ENCODE peak calls at places on chromosome 17, in five cellular contexts. One of them, this sample, is unnamed.
A peak's percentile ranks its signal among the peaks of the same experiment; 100 is the strongest.

GRCh38 chr17:75512946-75513666 is 2.2 kb downstream of the CASKIN2 start:
- DNase-seq in Peyer's patch: no peak
- DNase-seq in Panc1: no peak
- DNase-seq in heart right ventricle: no peak
- DNase-seq in brain microvascular endothelial cell: peak; percentile 11
- DNase-seq in this sample: no peak

GRCh38 chr17:74010903-74011302 is 192.6 kb upstream of the RPL38 start:
- DNase-seq in Peyer's patch: no peak
- DNase-seq in Panc1: no peak
- DNase-seq in heart right ventricle: no peak
- DNase-seq in brain microvascular endothelial cell: no peak
- DNase-seq in this sample: no peak

GRCh38 chr17:59825533-59826316 is 67.0 kb downstream of the TUBD1 start:
- DNase-seq in Peyer's patch: peak; percentile 47
- DNase-seq in Panc1: no peak
- DNase-seq in heart right ventricle: no peak
- DNase-seq in brain microvascular endothelial cell: peak; percentile 80
- DNase-seq in this sample: no peak

GRCh38 chr17:78365561-78366108 is 5.8 kb upstream of the SOCS3 start:
- DNase-seq in Peyer's patch: no peak
- DNase-seq in Panc1: no peak
- DNase-seq in heart right ventricle: no peak
- DNase-seq in brain microvascular endothelial cell: no peak
- DNase-seq in this sample: no peak

GRCh38 chr17:31581491-31581890 is 190.0 kb downstream of the RAB11FIP4 start:
- DNase-seq in Peyer's patch: no peak
- DNase-seq in Panc1: no peak
- DNase-seq in heart right ventricle: peak; percentile 39
- DNase-seq in brain microvascular endothelial cell: peak; percentile 31
- DNase-seq in this sample: no peak

GRCh38 chr17:79438045-79438444 is 172.8 kb downstream of the RBFOX3 start:
- DNase-seq in Peyer's patch: no peak
- DNase-seq in Panc1: no peak
- DNase-seq in heart right ventricle: no peak
- DNase-seq in brain microvascular endothelial cell: no peak
- DNase-seq in this sample: no peak

GRCh38 chr17:82603981-82604448 is 44.2 kb downstream of the WDR45B start:
- DNase-seq in Peyer's patch: peak; percentile 87
- DNase-seq in Panc1: no peak
- DNase-seq in heart right ventricle: no peak
- DNase-seq in brain microvascular endothelial cell: peak; percentile 80
- DNase-seq in this sample: no peak

GRCh38 chr17:49051269-49051668 is 54.1 kb downstream of the IGF2BP1 start:
- DNase-seq in Peyer's patch: no peak
- DNase-seq in Panc1: no peak
- DNase-seq in heart right ventricle: no peak
- DNase-seq in brain microvascular endothelial cell: no peak
- DNase-seq in this sample: no peak

GRCh38 chr17:55295411-55296170 is 30.8 kb downstream of the HLF start:
- DNase-seq in Peyer's patch: peak; percentile 73
- DNase-seq in Panc1: peak; percentile 45
- DNase-seq in heart right ventricle: no peak
- DNase-seq in brain microvascular endothelial cell: peak; percentile 52
- DNase-seq in this sample: no peak

GRCh38 chr17:50310455-50311111 is 35.3 kb upstream of the XYLT2 start:
- DNase-seq in Peyer's patch: no peak
- DNase-seq in Panc1: no peak
- DNase-seq in heart right ventricle: no peak
- DNase-seq in brain microvascular endothelial cell: no peak
- DNase-seq in this sample: no peak

GRCh38 chr17:41415833-41416335 is 8.5 kb downstream of the KRT37 start:
- DNase-seq in Peyer's patch: no peak
- DNase-seq in Panc1: no peak
- DNase-seq in heart right ventricle: no peak
- DNase-seq in brain microvascular endothelial cell: peak; percentile 23
- DNase-seq in this sample: no peak

GRCh38 chr17:76002100-76002499 is 1.4 kb downstream of the CDK3 start:
- DNase-seq in Peyer's patch: no peak
- DNase-seq in Panc1: no peak
- DNase-seq in heart right ventricle: no peak
- DNase-seq in brain microvascular endothelial cell: no peak
- DNase-seq in this sample: no peak

GRCh38 chr17:74957935-74958549 is 14.5 kb downstream of the HID1 start:
- DNase-seq in Peyer's patch: peak; percentile 90
- DNase-seq in Panc1: no peak
- DNase-seq in heart right ventricle: peak; percentile 82
- DNase-seq in brain microvascular endothelial cell: peak; percentile 51
- DNase-seq in this sample: peak; percentile 74

GRCh38 chr17:80791758-80792284 is 199.8 kb upstream of the CHMP6 start:
- DNase-seq in Peyer's patch: peak; percentile 81
- DNase-seq in Panc1: peak; percentile 92
- DNase-seq in heart right ventricle: no peak
- DNase-seq in brain microvascular endothelial cell: peak; percentile 99
- DNase-seq in this sample: peak; percentile 44

GRCh38 chr17:82059272-82060000 is 6.2 kb downstream of the DUS1L start:
- DNase-seq in Peyer's patch: no peak
- DNase-seq in Panc1: no peak
- DNase-seq in heart right ventricle: no peak
- DNase-seq in brain microvascular endothelial cell: no peak
- DNase-seq in this sample: peak; percentile 22

DNA sequence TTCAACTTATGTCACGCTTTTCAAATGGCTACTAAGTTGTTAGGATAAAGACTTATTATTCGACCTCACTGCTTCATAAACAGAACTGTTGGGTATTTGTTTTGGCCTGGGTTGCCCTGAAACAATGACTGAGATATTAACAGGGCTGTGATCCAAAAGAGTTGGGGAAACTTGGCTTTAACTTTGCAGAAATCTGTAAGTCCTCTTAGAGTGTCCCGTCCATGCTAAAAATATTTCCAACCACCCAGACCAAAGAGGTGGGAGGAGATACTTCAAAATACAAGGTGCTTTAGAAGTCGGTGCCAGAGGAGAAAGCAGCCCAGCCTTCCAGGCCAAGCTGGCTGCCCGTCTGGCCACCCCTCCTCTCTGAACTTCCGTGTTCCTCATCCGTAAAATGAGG is 16.1 kb upstream of the SPATA32 start:
- DNase-seq in Peyer's patch: no peak
- DNase-seq in Panc1: no peak
- DNase-seq in heart right ventricle: no peak
- DNase-seq in brain microvascular endothelial cell: no peak
- DNase-seq in this sample: no peak
- H3K4me3 ChIP-seq in Peyer's patch: no peak overlapping the region
- H3K4me3 ChIP-seq in Panc1: no peak overlapping the region
- H3K4me3 ChIP-seq in heart right ventricle: no peak overlapping the region
- H3K4me3 ChIP-seq in brain microvascular endothelial cell: no peak overlapping the region
- H3K4me3 ChIP-seq in this sample: no peak overlapping the region

DNA sequence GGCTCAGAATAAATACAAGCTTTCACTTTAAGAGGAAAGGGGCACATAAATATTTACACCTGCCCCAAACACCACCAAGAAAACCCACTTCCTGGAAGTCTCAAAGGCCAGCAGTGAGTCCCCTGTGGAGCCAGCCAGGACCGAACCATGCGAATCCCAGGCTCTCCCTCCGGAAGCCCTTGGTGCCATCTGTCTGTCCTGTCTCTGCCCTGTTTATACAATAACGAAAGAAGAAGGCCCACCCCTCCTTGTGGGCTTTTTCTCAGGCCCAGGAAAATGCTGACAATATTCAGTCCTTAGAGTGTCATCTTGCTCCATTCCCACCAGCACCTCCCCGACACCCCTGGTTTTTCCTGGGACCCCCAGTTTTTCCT is 3.6 kb upstream of the SLC6A4 start:
- DNase-seq in Peyer's patch: no peak
- DNase-seq in Panc1: no peak
- DNase-seq in heart right ventricle: no peak
- DNase-seq in brain microvascular endothelial cell: no peak
- DNase-seq in this sample: no peak
- H3K27me3 ChIP-seq in Peyer's patch: no peaks in the 10 kb centered on the region
- H3K27me3 ChIP-seq in Panc1: peaks cover 11% of the 10 kb centered on the region
- H3K27me3 ChIP-seq in heart right ventricle: peaks cover 56% of the 10 kb centered on the region
- H3K27me3 ChIP-seq in brain microvascular endothelial cell: peaks cover 37% of the 10 kb centered on the region
- H3K27me3 ChIP-seq in this sample: no peaks in the 10 kb centered on the region

DNA sequence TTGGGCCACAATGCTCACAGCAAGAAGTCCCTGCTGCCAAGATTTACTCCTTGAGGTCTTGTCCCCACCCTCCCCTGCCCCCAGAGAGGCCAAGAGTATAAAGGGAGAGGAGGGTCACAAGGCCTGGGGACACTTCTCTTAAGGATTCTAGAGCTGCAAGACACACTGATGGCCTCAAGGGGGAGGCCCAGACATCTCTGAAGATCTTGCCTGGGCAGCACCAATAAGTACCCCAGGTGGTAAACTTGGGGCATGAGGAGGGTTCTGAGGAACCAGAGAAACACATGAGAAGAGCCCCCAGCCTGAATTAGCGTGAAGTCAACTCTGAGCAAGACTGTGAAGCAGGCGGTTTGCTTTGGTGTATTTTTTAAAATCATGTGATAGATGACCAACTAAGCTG is 26.8 kb upstream of the MTMR4 start:
- DNase-seq in Peyer's patch: no peak
- DNase-seq in Panc1: no peak
- DNase-seq in heart right ventricle: no peak
- DNase-seq in brain microvascular endothelial cell: no peak
- DNase-seq in this sample: no peak
- TF ChIP-seq CTCF in Peyer's patch: no peak
- TF ChIP-seq CTCF in Panc1: peak; percentile 32
- TF ChIP-seq CTCF in heart right ventricle: no peak
- TF ChIP-seq CTCF in brain microvascular endothelial cell: peak; percentile 63
- TF ChIP-seq CTCF in this sample: peak; percentile 63

GRCh38 chr17:29176500-29177351 is 3.5 kb downstream of the MYO18A start:
- DNase-seq in Peyer's patch: peak; percentile 90
- DNase-seq in Panc1: no peak
- DNase-seq in heart right ventricle: peak; percentile 56
- DNase-seq in brain microvascular endothelial cell: no peak
- DNase-seq in this sample: peak; percentile 78
- H3K4me3 ChIP-seq in Peyer's patch: peak overlapping the region; percentile 63
- H3K4me3 ChIP-seq in Panc1: peak overlapping the region; percentile 65
- H3K4me3 ChIP-seq in heart right ventricle: peak overlapping the region; percentile 66
- H3K4me3 ChIP-seq in brain microvascular endothelial cell: peak overlapping the region; percentile 59
- H3K4me3 ChIP-seq in this sample: peak overlapping the region; percentile 68

GRCh38 chr17:61458000-61458399 is 5.8 kb downstream of the TBX4 start:
- DNase-seq in Peyer's patch: no peak
- DNase-seq in Panc1: no peak
- DNase-seq in heart right ventricle: no peak
- DNase-seq in brain microvascular endothelial cell: no peak
- DNase-seq in this sample: no peak
- H3K27me3 ChIP-seq in Peyer's patch: peaks cover 52% of the 10 kb centered on the region
- H3K27me3 ChIP-seq in Panc1: no peaks in the 10 kb centered on the region
- H3K27me3 ChIP-seq in heart right ventricle: peaks cover 100% of the 10 kb centered on the region
- H3K27me3 ChIP-seq in brain microvascular endothelial cell: peaks cover 94% of the 10 kb centered on the region
- H3K27me3 ChIP-seq in this sample: no peaks in the 10 kb centered on the region

DNA sequence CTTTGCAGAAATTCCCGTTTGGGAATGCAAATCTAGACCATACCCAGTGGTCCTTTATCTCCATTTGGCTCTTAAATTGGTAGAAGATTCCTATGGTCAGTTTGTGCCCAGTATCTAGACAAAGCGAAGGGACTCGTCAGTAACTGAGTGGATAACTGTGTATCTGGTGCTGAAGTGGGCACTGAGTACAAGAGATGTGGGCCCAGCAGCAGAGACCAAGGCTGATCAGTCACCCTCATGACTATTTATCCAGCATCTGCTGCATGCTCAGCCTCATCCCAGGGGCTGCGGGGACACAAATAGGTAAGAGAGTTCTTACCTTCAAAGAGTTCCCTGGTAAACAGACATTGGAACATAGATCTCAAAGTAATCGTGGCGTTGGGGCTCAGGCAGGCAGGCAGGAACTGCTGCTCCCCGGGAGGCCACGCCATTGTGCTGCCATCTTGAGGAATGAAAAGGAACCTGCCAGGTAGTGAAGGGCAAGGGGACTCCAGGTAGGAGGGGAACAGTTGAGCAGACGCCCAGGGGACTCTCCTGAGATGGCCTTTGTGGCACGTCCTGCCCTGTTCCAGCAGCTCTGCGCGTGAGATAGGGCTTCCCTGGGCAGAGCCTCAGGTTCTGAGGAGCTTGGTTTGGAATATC is 10.3 kb downstream of the NT5M start:
- DNase-seq in Peyer's patch: peak; percentile 83
- DNase-seq in Panc1: peak; percentile 32
- DNase-seq in heart right ventricle: peak; percentile 39
- DNase-seq in brain microvascular endothelial cell: no peak
- DNase-seq in this sample: peak; percentile 43
- TF ChIP-seq CTCF in Peyer's patch: peak; percentile 53
- TF ChIP-seq CTCF in Panc1: peak; percentile 86
- TF ChIP-seq CTCF in heart right ventricle: peak; percentile 61
- TF ChIP-seq CTCF in brain microvascular endothelial cell: peak; percentile 63
- TF ChIP-seq CTCF in this sample: peak; percentile 86